ENCODE peak calls at places on chromosome 13, in five cellular contexts. D is fibroblast of mammary gland, B is neural progenitor cell, M is M059J, R is iPS-NIHi11. X is an unnamed sample.

GRCh38 chr13:113647351-113648217 is 10.4 kb downstream of the ATP4B start:
- DNase-seq in B (no peak), M (peak), R (no peak), D (peak), X (peak)

GRCh38 chr13:31588923-31589322 is 150.4 kb upstream of the RXFP2 start:
- DNase-seq in R (no peak), D (no peak), B (no peak), M (no peak), X (no peak)

GRCh38 chr13:40666905-40667621 is 622 bp upstream of the FOXO1 start:
- DNase-seq in B (peak), D (no peak), M (peak), R (peak), X (peak)

GRCh38 chr13:49225358-49226042 is 5.4 kb downstream of the MLNR start:
- DNase-seq in M (no peak), R (no peak), D (peak), B (no peak), X (no peak)

GRCh38 chr13:83794627-83795026 is 87.6 kb downstream of the SLITRK1 start:
- DNase-seq in B (no peak), M (no peak), D (no peak), R (no peak), X (no peak)

GRCh38 chr13:27970382-27971235 is 1.5 kb upstream of the CDX2 start:
- DNase-seq in B (peak), M (no peak), R (no peak), D (no peak), X (no peak)

GRCh38 chr13:41411536-41411935 is 45.8 kb upstream of the RGCC start:
- DNase-seq in R (peak), B (peak), D (peak), M (peak), X (peak)

GRCh38 chr13:110012102-110012739 is 225.8 kb upstream of the IRS2 start:
- DNase-seq in R (no peak), D (peak), B (no peak), M (peak), X (peak)

X was measured in Calu3.